ENCODE peak calls at places on chromosomes 7 and 10, in eight cellular contexts. One of them, this sample, is unnamed.

GRCh38 chr7:74455933-74456332 is 2.2 kb downstream of the GTF2IRD1 start:
- DNase-seq in CD4-positive, alpha-beta memory T cell: no peak
- DNase-seq in nephron progenitor cell: no peak
- DNase-seq in GM12865: no peak
- DNase-seq in sciatic nerve: no peak
- DNase-seq in tibial nerve: no peak
- DNase-seq in iPS-NIHi11: no peak
- DNase-seq in glomerular endothelial cell: no peak
- DNase-seq in this sample: no peak

GRCh38 chr10:130146042-130146441 is 9.9 kb downstream of the GLRX3 start:
- DNase-seq in CD4-positive, alpha-beta memory T cell: no peak
- DNase-seq in nephron progenitor cell: no peak
- DNase-seq in GM12865: peak
- DNase-seq in sciatic nerve: no peak
- DNase-seq in tibial nerve: no peak
- DNase-seq in iPS-NIHi11: no peak
- DNase-seq in glomerular endothelial cell: no peak
- DNase-seq in this sample: no peak

GRCh38 chr7:133705596-133705995 is 421.5 kb upstream of the LRGUK start:
- DNase-seq in CD4-positive, alpha-beta memory T cell: no peak
- DNase-seq in nephron progenitor cell: no peak
- DNase-seq in GM12865: no peak
- DNase-seq in sciatic nerve: no peak
- DNase-seq in tibial nerve: no peak
- DNase-seq in iPS-NIHi11: no peak
- DNase-seq in glomerular endothelial cell: no peak
- DNase-seq in this sample: no peak

GRCh38 chr7:139749545-139749944 is 28.3 kb downstream of the HIPK2 start:
- DNase-seq in CD4-positive, alpha-beta memory T cell: no peak
- DNase-seq in nephron progenitor cell: no peak
- DNase-seq in GM12865: no peak
- DNase-seq in sciatic nerve: no peak
- DNase-seq in tibial nerve: no peak
- DNase-seq in iPS-NIHi11: no peak
- DNase-seq in glomerular endothelial cell: no peak
- DNase-seq in this sample: no peak

GRCh38 chr7:55148992-55149391 is 130.2 kb downstream of the EGFR start:
- DNase-seq in CD4-positive, alpha-beta memory T cell: no peak
- DNase-seq in nephron progenitor cell: no peak
- DNase-seq in GM12865: no peak
- DNase-seq in sciatic nerve: no peak
- DNase-seq in tibial nerve: no peak
- DNase-seq in iPS-NIHi11: no peak
- DNase-seq in glomerular endothelial cell: no peak
- DNase-seq in this sample: no peak

GRCh38 chr10:74753295-74754211 is 72.8 kb upstream of the KAT6B start:
- DNase-seq in CD4-positive, alpha-beta memory T cell: no peak
- DNase-seq in nephron progenitor cell: peak
- DNase-seq in GM12865: no peak
- DNase-seq in sciatic nerve: no peak
- DNase-seq in tibial nerve: no peak
- DNase-seq in iPS-NIHi11: peak
- DNase-seq in glomerular endothelial cell: no peak
- DNase-seq in this sample: peak

GRCh38 chr10:5732141-5732540 is 47.5 kb downstream of the TASOR2 start:
- DNase-seq in CD4-positive, alpha-beta memory T cell: no peak
- DNase-seq in nephron progenitor cell: no peak
- DNase-seq in GM12865: no peak
- DNase-seq in sciatic nerve: no peak
- DNase-seq in tibial nerve: no peak
- DNase-seq in iPS-NIHi11: no peak
- DNase-seq in glomerular endothelial cell: no peak
- DNase-seq in this sample: no peak

GRCh38 chr10:24685958-24686540 is 37.6 kb downstream of the ARHGAP21 start:
- DNase-seq in CD4-positive, alpha-beta memory T cell: no peak
- DNase-seq in nephron progenitor cell: no peak
- DNase-seq in GM12865: no peak
- DNase-seq in sciatic nerve: no peak
- DNase-seq in tibial nerve: no peak
- DNase-seq in iPS-NIHi11: no peak
- DNase-seq in glomerular endothelial cell: peak
- DNase-seq in this sample: no peak

GRCh38 chr7:33998487-33998886 is 93.1 kb downstream of the BMPER start:
- DNase-seq in CD4-positive, alpha-beta memory T cell: no peak
- DNase-seq in nephron progenitor cell: no peak
- DNase-seq in GM12865: no peak
- DNase-seq in sciatic nerve: peak
- DNase-seq in tibial nerve: peak
- DNase-seq in iPS-NIHi11: no peak
- DNase-seq in glomerular endothelial cell: no peak
- DNase-seq in this sample: no peak

GRCh38 chr10:115005771-115006170 is 67.8 kb downstream of the TRUB1 start:
- DNase-seq in CD4-positive, alpha-beta memory T cell: no peak
- DNase-seq in nephron progenitor cell: no peak
- DNase-seq in GM12865: no peak
- DNase-seq in sciatic nerve: no peak
- DNase-seq in tibial nerve: no peak
- DNase-seq in iPS-NIHi11: no peak
- DNase-seq in glomerular endothelial cell: no peak
- DNase-seq in this sample: no peak

GRCh38 chr10:128095023-128095752 is 31.0 kb downstream of the MKI67 start:
- DNase-seq in CD4-positive, alpha-beta memory T cell: peak
- DNase-seq in nephron progenitor cell: no peak
- DNase-seq in GM12865: peak
- DNase-seq in sciatic nerve: no peak
- DNase-seq in tibial nerve: no peak
- DNase-seq in iPS-NIHi11: no peak
- DNase-seq in glomerular endothelial cell: no peak
- DNase-seq in this sample: peak

GRCh38 chr10:86759073-86759672 is 2.8 kb downstream of the BMPR1A start:
- DNase-seq in CD4-positive, alpha-beta memory T cell: no peak
- DNase-seq in nephron progenitor cell: no peak
- DNase-seq in GM12865: no peak
- DNase-seq in sciatic nerve: no peak
- DNase-seq in tibial nerve: no peak
- DNase-seq in iPS-NIHi11: no peak
- DNase-seq in glomerular endothelial cell: no peak
- DNase-seq in this sample: no peak

GRCh38 chr10:103905441-103905840 is 12.5 kb downstream of the STN1 start:
- DNase-seq in CD4-positive, alpha-beta memory T cell: no peak
- DNase-seq in nephron progenitor cell: no peak
- DNase-seq in GM12865: no peak
- DNase-seq in sciatic nerve: no peak
- DNase-seq in tibial nerve: no peak
- DNase-seq in iPS-NIHi11: no peak
- DNase-seq in glomerular endothelial cell: no peak
- DNase-seq in this sample: no peak

GRCh38 chr7:106626376-106627293 is 34.3 kb downstream of the CCDC71L start:
- DNase-seq in CD4-positive, alpha-beta memory T cell: no peak
- DNase-seq in nephron progenitor cell: no peak
- DNase-seq in GM12865: no peak
- DNase-seq in sciatic nerve: no peak
- DNase-seq in tibial nerve: no peak
- DNase-seq in iPS-NIHi11: no peak
- DNase-seq in glomerular endothelial cell: no peak
- DNase-seq in this sample: peak

GRCh38 chr10:114631678-114632417 is 26.2 kb downstream of the ABLIM1 start:
- DNase-seq in CD4-positive, alpha-beta memory T cell: peak
- DNase-seq in nephron progenitor cell: peak
- DNase-seq in GM12865: peak
- DNase-seq in sciatic nerve: no peak
- DNase-seq in tibial nerve: no peak
- DNase-seq in iPS-NIHi11: peak
- DNase-seq in glomerular endothelial cell: no peak
- DNase-seq in this sample: peak

GRCh38 chr7:98223898-98224700 is 12.9 kb downstream of the BHLHA15 start:
- DNase-seq in CD4-positive, alpha-beta memory T cell: no peak
- DNase-seq in nephron progenitor cell: no peak
- DNase-seq in GM12865: no peak
- DNase-seq in sciatic nerve: no peak
- DNase-seq in tibial nerve: no peak
- DNase-seq in iPS-NIHi11: peak
- DNase-seq in glomerular endothelial cell: no peak
- DNase-seq in this sample: no peak

GRCh38 chr7:90594791-90595317 is 1.3 kb upstream of the CDK14 start:
- DNase-seq in CD4-positive, alpha-beta memory T cell: no peak
- DNase-seq in nephron progenitor cell: peak
- DNase-seq in GM12865: no peak
- DNase-seq in sciatic nerve: no peak
- DNase-seq in tibial nerve: peak
- DNase-seq in iPS-NIHi11: peak
- DNase-seq in glomerular endothelial cell: peak
- DNase-seq in this sample: peak

GRCh38 chr10:31059323-31059722 is 27.7 kb upstream of the ZNF438 start:
- DNase-seq in CD4-positive, alpha-beta memory T cell: no peak
- DNase-seq in nephron progenitor cell: no peak
- DNase-seq in GM12865: no peak
- DNase-seq in sciatic nerve: no peak
- DNase-seq in tibial nerve: no peak
- DNase-seq in iPS-NIHi11: no peak
- DNase-seq in glomerular endothelial cell: no peak
- DNase-seq in this sample: no peak

GRCh38 chr10:103605359-103606156 is 112.1 kb downstream of the NEURL1 start:
- DNase-seq in CD4-positive, alpha-beta memory T cell: peak
- DNase-seq in nephron progenitor cell: peak
- DNase-seq in GM12865: peak
- DNase-seq in sciatic nerve: no peak
- DNase-seq in tibial nerve: peak
- DNase-seq in iPS-NIHi11: peak
- DNase-seq in glomerular endothelial cell: peak
- DNase-seq in this sample: peak

GRCh38 chr7:83267141-83267631 is 104.5 kb upstream of the PCLO start:
- DNase-seq in CD4-positive, alpha-beta memory T cell: no peak
- DNase-seq in nephron progenitor cell: no peak
- DNase-seq in GM12865: no peak
- DNase-seq in sciatic nerve: no peak
- DNase-seq in tibial nerve: no peak
- DNase-seq in iPS-NIHi11: no peak
- DNase-seq in glomerular endothelial cell: no peak
- DNase-seq in this sample: peak

GRCh38 chr7:4612939-4613841 is 68.9 kb upstream of the FOXK1 start:
- DNase-seq in CD4-positive, alpha-beta memory T cell: no peak
- DNase-seq in nephron progenitor cell: no peak
- DNase-seq in GM12865: no peak
- DNase-seq in sciatic nerve: no peak
- DNase-seq in tibial nerve: no peak
- DNase-seq in iPS-NIHi11: peak
- DNase-seq in glomerular endothelial cell: peak
- DNase-seq in this sample: peak

GRCh38 chr7:90701021-90701420 is 104.9 kb downstream of the CDK14 start:
- DNase-seq in CD4-positive, alpha-beta memory T cell: no peak
- DNase-seq in nephron progenitor cell: no peak
- DNase-seq in GM12865: peak
- DNase-seq in sciatic nerve: no peak
- DNase-seq in tibial nerve: no peak
- DNase-seq in iPS-NIHi11: no peak
- DNase-seq in glomerular endothelial cell: no peak
- DNase-seq in this sample: no peak

GRCh38 chr7:128843938-128844621 is 13.9 kb downstream of the FLNC start:
- DNase-seq in CD4-positive, alpha-beta memory T cell: no peak
- DNase-seq in nephron progenitor cell: no peak
- DNase-seq in GM12865: no peak
- DNase-seq in sciatic nerve: no peak
- DNase-seq in tibial nerve: no peak
- DNase-seq in iPS-NIHi11: no peak
- DNase-seq in glomerular endothelial cell: no peak
- DNase-seq in this sample: no peak

GRCh38 chr10:89861584-89862287 is 160.3 kb downstream of the KIF20B start:
- DNase-seq in CD4-positive, alpha-beta memory T cell: no peak
- DNase-seq in nephron progenitor cell: no peak
- DNase-seq in GM12865: peak
- DNase-seq in sciatic nerve: no peak
- DNase-seq in tibial nerve: no peak
- DNase-seq in iPS-NIHi11: no peak
- DNase-seq in glomerular endothelial cell: no peak
- DNase-seq in this sample: no peak

GRCh38 chr10:43249962-43250624 is 16.8 kb downstream of the RASGEF1A start:
- DNase-seq in CD4-positive, alpha-beta memory T cell: no peak
- DNase-seq in nephron progenitor cell: peak
- DNase-seq in GM12865: no peak
- DNase-seq in sciatic nerve: peak
- DNase-seq in tibial nerve: no peak
- DNase-seq in iPS-NIHi11: peak
- DNase-seq in glomerular endothelial cell: no peak
- DNase-seq in this sample: peak

GRCh38 chr7:5422324-5423271 is 1.0 kb downstream of the TNRC18 start:
- DNase-seq in CD4-positive, alpha-beta memory T cell: no peak
- DNase-seq in nephron progenitor cell: peak
- DNase-seq in GM12865: no peak
- DNase-seq in sciatic nerve: no peak
- DNase-seq in tibial nerve: no peak
- DNase-seq in iPS-NIHi11: peak
- DNase-seq in glomerular endothelial cell: no peak
- DNase-seq in this sample: peak

GRCh38 chr10:70197235-70197952 is 27.1 kb upstream of the SAR1A start:
- DNase-seq in CD4-positive, alpha-beta memory T cell: no peak
- DNase-seq in nephron progenitor cell: no peak
- DNase-seq in GM12865: no peak
- DNase-seq in sciatic nerve: no peak
- DNase-seq in tibial nerve: no peak
- DNase-seq in iPS-NIHi11: no peak
- DNase-seq in glomerular endothelial cell: no peak
- DNase-seq in this sample: no peak

GRCh38 chr7:73622909-73623797 is 1.2 kb downstream of the MLXIPL start:
- DNase-seq in CD4-positive, alpha-beta memory T cell: no peak
- DNase-seq in nephron progenitor cell: peak
- DNase-seq in GM12865: no peak
- DNase-seq in sciatic nerve: no peak
- DNase-seq in tibial nerve: peak
- DNase-seq in iPS-NIHi11: peak
- DNase-seq in glomerular endothelial cell: no peak
- DNase-seq in this sample: peak

GRCh38 chr7:24381919-24382505 is 98.0 kb downstream of the NPY start:
- DNase-seq in CD4-positive, alpha-beta memory T cell: no peak
- DNase-seq in nephron progenitor cell: no peak
- DNase-seq in GM12865: peak
- DNase-seq in sciatic nerve: no peak
- DNase-seq in tibial nerve: no peak
- DNase-seq in iPS-NIHi11: peak
- DNase-seq in glomerular endothelial cell: no peak
- DNase-seq in this sample: peak